ENCODE peak calls at places on chromosomes 16 and 17, in seven cellular contexts. One of them, this sample, is unnamed.

GRCh38 chr17:2635241-2635640 is 41.8 kb downstream of the PAFAH1B1 start:
- DNase-seq in dorsolateral prefrontal cortex: no peak
- DNase-seq in activated T-helper 9 cell treated with anti-CD3 and anti-CD28 coated beads, Interleukin-2, amount 50 U/mL, for 16 hours: no peak
- DNase-seq in anterior cingulate cortex: no peak
- DNase-seq in NCI-H345: no peak
- DNase-seq in AG04449: no peak
- DNase-seq in endothelial cell: no peak
- DNase-seq in this sample: no peak

GRCh38 chr16:56346131-56346890 is 79.0 kb downstream of the AMFR start:
- DNase-seq in dorsolateral prefrontal cortex: no peak
- DNase-seq in activated T-helper 9 cell treated with anti-CD3 and anti-CD28 coated beads, Interleukin-2, amount 50 U/mL, for 16 hours: no peak
- DNase-seq in anterior cingulate cortex: no peak
- DNase-seq in NCI-H345: no peak
- DNase-seq in AG04449: no peak
- DNase-seq in endothelial cell: no peak
- DNase-seq in this sample: no peak

GRCh38 chr16:2955438-2955778 is 8.7 kb upstream of the KREMEN2 start:
- DNase-seq in dorsolateral prefrontal cortex: no peak
- DNase-seq in activated T-helper 9 cell treated with anti-CD3 and anti-CD28 coated beads, Interleukin-2, amount 50 U/mL, for 16 hours: no peak
- DNase-seq in anterior cingulate cortex: no peak
- DNase-seq in NCI-H345: no peak
- DNase-seq in AG04449: no peak
- DNase-seq in endothelial cell: no peak
- DNase-seq in this sample: no peak

GRCh38 chr17:73901661-73902415 is 257.6 kb upstream of the SDK2 start:
- DNase-seq in dorsolateral prefrontal cortex: no peak
- DNase-seq in activated T-helper 9 cell treated with anti-CD3 and anti-CD28 coated beads, Interleukin-2, amount 50 U/mL, for 16 hours: no peak
- DNase-seq in anterior cingulate cortex: no peak
- DNase-seq in NCI-H345: no peak
- DNase-seq in AG04449: no peak
- DNase-seq in endothelial cell: peak
- DNase-seq in this sample: peak

GRCh38 chr16:15484662-15485061 is 50.3 kb downstream of the BMERB1 start:
- DNase-seq in dorsolateral prefrontal cortex: no peak
- DNase-seq in activated T-helper 9 cell treated with anti-CD3 and anti-CD28 coated beads, Interleukin-2, amount 50 U/mL, for 16 hours: no peak
- DNase-seq in anterior cingulate cortex: no peak
- DNase-seq in NCI-H345: no peak
- DNase-seq in AG04449: no peak
- DNase-seq in endothelial cell: no peak
- DNase-seq in this sample: no peak

GRCh38 chr16:70151941-70152509 is 21.6 kb upstream of the CLEC18C start:
- DNase-seq in dorsolateral prefrontal cortex: no peak
- DNase-seq in activated T-helper 9 cell treated with anti-CD3 and anti-CD28 coated beads, Interleukin-2, amount 50 U/mL, for 16 hours: no peak
- DNase-seq in anterior cingulate cortex: no peak
- DNase-seq in NCI-H345: no peak
- DNase-seq in AG04449: no peak
- DNase-seq in endothelial cell: no peak
- DNase-seq in this sample: no peak

GRCh38 chr16:19284207-19284606 is 1.3 kb upstream of the CLEC19A start:
- DNase-seq in dorsolateral prefrontal cortex: peak
- DNase-seq in activated T-helper 9 cell treated with anti-CD3 and anti-CD28 coated beads, Interleukin-2, amount 50 U/mL, for 16 hours: no peak
- DNase-seq in anterior cingulate cortex: peak
- DNase-seq in NCI-H345: no peak
- DNase-seq in AG04449: no peak
- DNase-seq in endothelial cell: no peak
- DNase-seq in this sample: no peak

GRCh38 chr16:23134274-23134673 is 15.0 kb downstream of the USP31 start:
- DNase-seq in dorsolateral prefrontal cortex: no peak
- DNase-seq in activated T-helper 9 cell treated with anti-CD3 and anti-CD28 coated beads, Interleukin-2, amount 50 U/mL, for 16 hours: no peak
- DNase-seq in anterior cingulate cortex: no peak
- DNase-seq in NCI-H345: peak
- DNase-seq in AG04449: no peak
- DNase-seq in endothelial cell: no peak
- DNase-seq in this sample: no peak

GRCh38 chr17:2511138-2511461 is 588 bp downstream of the METTL16 start:
- DNase-seq in dorsolateral prefrontal cortex: no peak
- DNase-seq in activated T-helper 9 cell treated with anti-CD3 and anti-CD28 coated beads, Interleukin-2, amount 50 U/mL, for 16 hours: no peak
- DNase-seq in anterior cingulate cortex: no peak
- DNase-seq in NCI-H345: no peak
- DNase-seq in AG04449: no peak
- DNase-seq in endothelial cell: no peak
- DNase-seq in this sample: no peak

GRCh38 chr17:38728290-38728831 is 1.8 kb upstream of the CISD3 start:
- DNase-seq in dorsolateral prefrontal cortex: no peak
- DNase-seq in activated T-helper 9 cell treated with anti-CD3 and anti-CD28 coated beads, Interleukin-2, amount 50 U/mL, for 16 hours: peak
- DNase-seq in anterior cingulate cortex: peak
- DNase-seq in NCI-H345: no peak
- DNase-seq in AG04449: no peak
- DNase-seq in endothelial cell: no peak
- DNase-seq in this sample: no peak

GRCh38 chr16:74752756-74753155 is 21.9 kb downstream of the FA2H start:
- DNase-seq in dorsolateral prefrontal cortex: no peak
- DNase-seq in activated T-helper 9 cell treated with anti-CD3 and anti-CD28 coated beads, Interleukin-2, amount 50 U/mL, for 16 hours: no peak
- DNase-seq in anterior cingulate cortex: no peak
- DNase-seq in NCI-H345: no peak
- DNase-seq in AG04449: no peak
- DNase-seq in endothelial cell: no peak
- DNase-seq in this sample: no peak

GRCh38 chr17:35287286-35287811 is 44.5 kb downstream of the SLFN5 start:
- DNase-seq in dorsolateral prefrontal cortex: no peak
- DNase-seq in activated T-helper 9 cell treated with anti-CD3 and anti-CD28 coated beads, Interleukin-2, amount 50 U/mL, for 16 hours: no peak
- DNase-seq in anterior cingulate cortex: no peak
- DNase-seq in NCI-H345: no peak
- DNase-seq in AG04449: no peak
- DNase-seq in endothelial cell: no peak
- DNase-seq in this sample: no peak

GRCh38 chr16:66020642-66021041 is 345.8 kb upstream of the CDH5 start:
- DNase-seq in dorsolateral prefrontal cortex: no peak
- DNase-seq in activated T-helper 9 cell treated with anti-CD3 and anti-CD28 coated beads, Interleukin-2, amount 50 U/mL, for 16 hours: no peak
- DNase-seq in anterior cingulate cortex: no peak
- DNase-seq in NCI-H345: no peak
- DNase-seq in AG04449: no peak
- DNase-seq in endothelial cell: no peak
- DNase-seq in this sample: no peak

GRCh38 chr16:46871587-46871986 is 12.6 kb upstream of the GPT2 start:
- DNase-seq in dorsolateral prefrontal cortex: no peak
- DNase-seq in activated T-helper 9 cell treated with anti-CD3 and anti-CD28 coated beads, Interleukin-2, amount 50 U/mL, for 16 hours: no peak
- DNase-seq in anterior cingulate cortex: no peak
- DNase-seq in NCI-H345: no peak
- DNase-seq in AG04449: no peak
- DNase-seq in endothelial cell: no peak
- DNase-seq in this sample: no peak

GRCh38 chr17:39622380-39623006 is 4.3 kb upstream of the PPP1R1B start:
- DNase-seq in dorsolateral prefrontal cortex: no peak
- DNase-seq in activated T-helper 9 cell treated with anti-CD3 and anti-CD28 coated beads, Interleukin-2, amount 50 U/mL, for 16 hours: peak
- DNase-seq in anterior cingulate cortex: no peak
- DNase-seq in NCI-H345: no peak
- DNase-seq in AG04449: no peak
- DNase-seq in endothelial cell: no peak
- DNase-seq in this sample: no peak

GRCh38 chr16:12206031-12206748 is 229.7 kb downstream of the SNX29 start:
- DNase-seq in dorsolateral prefrontal cortex: no peak
- DNase-seq in activated T-helper 9 cell treated with anti-CD3 and anti-CD28 coated beads, Interleukin-2, amount 50 U/mL, for 16 hours: no peak
- DNase-seq in anterior cingulate cortex: no peak
- DNase-seq in NCI-H345: no peak
- DNase-seq in AG04449: no peak
- DNase-seq in endothelial cell: no peak
- DNase-seq in this sample: no peak

GRCh38 chr16:86090461-86091170 is 191.7 kb downstream of the IRF8 start:
- DNase-seq in dorsolateral prefrontal cortex: peak
- DNase-seq in activated T-helper 9 cell treated with anti-CD3 and anti-CD28 coated beads, Interleukin-2, amount 50 U/mL, for 16 hours: no peak
- DNase-seq in anterior cingulate cortex: no peak
- DNase-seq in NCI-H345: no peak
- DNase-seq in AG04449: no peak
- DNase-seq in endothelial cell: no peak
- DNase-seq in this sample: no peak

GRCh38 chr17:77089118-77089477 is 51.7 kb upstream of the SEC14L1 start:
- DNase-seq in dorsolateral prefrontal cortex: no peak
- DNase-seq in activated T-helper 9 cell treated with anti-CD3 and anti-CD28 coated beads, Interleukin-2, amount 50 U/mL, for 16 hours: no peak
- DNase-seq in anterior cingulate cortex: no peak
- DNase-seq in NCI-H345: no peak
- DNase-seq in AG04449: no peak
- DNase-seq in endothelial cell: no peak
- DNase-seq in this sample: no peak

GRCh38 chr17:82616021-82616703 is 32.1 kb downstream of the WDR45B start:
- DNase-seq in dorsolateral prefrontal cortex: no peak
- DNase-seq in activated T-helper 9 cell treated with anti-CD3 and anti-CD28 coated beads, Interleukin-2, amount 50 U/mL, for 16 hours: no peak
- DNase-seq in anterior cingulate cortex: no peak
- DNase-seq in NCI-H345: no peak
- DNase-seq in AG04449: no peak
- DNase-seq in endothelial cell: no peak
- DNase-seq in this sample: no peak

GRCh38 chr17:81890447-81891302 is 711 bp downstream of the ALYREF start:
- DNase-seq in dorsolateral prefrontal cortex: no peak
- DNase-seq in activated T-helper 9 cell treated with anti-CD3 and anti-CD28 coated beads, Interleukin-2, amount 50 U/mL, for 16 hours: no peak
- DNase-seq in anterior cingulate cortex: no peak
- DNase-seq in NCI-H345: no peak
- DNase-seq in AG04449: no peak
- DNase-seq in endothelial cell: peak
- DNase-seq in this sample: no peak

GRCh38 chr17:66783656-66784381 is 51.1 kb upstream of the CACNG5 start:
- DNase-seq in dorsolateral prefrontal cortex: no peak
- DNase-seq in activated T-helper 9 cell treated with anti-CD3 and anti-CD28 coated beads, Interleukin-2, amount 50 U/mL, for 16 hours: no peak
- DNase-seq in anterior cingulate cortex: no peak
- DNase-seq in NCI-H345: no peak
- DNase-seq in AG04449: no peak
- DNase-seq in endothelial cell: no peak
- DNase-seq in this sample: no peak

GRCh38 chr17:72576289-72576759 is 455.5 kb downstream of the SOX9 start:
- DNase-seq in dorsolateral prefrontal cortex: no peak
- DNase-seq in activated T-helper 9 cell treated with anti-CD3 and anti-CD28 coated beads, Interleukin-2, amount 50 U/mL, for 16 hours: no peak
- DNase-seq in anterior cingulate cortex: peak
- DNase-seq in NCI-H345: no peak
- DNase-seq in AG04449: no peak
- DNase-seq in endothelial cell: no peak
- DNase-seq in this sample: no peak

GRCh38 chr16:53220585-53220984 is 165.8 kb downstream of the CHD9 start:
- DNase-seq in dorsolateral prefrontal cortex: no peak
- DNase-seq in activated T-helper 9 cell treated with anti-CD3 and anti-CD28 coated beads, Interleukin-2, amount 50 U/mL, for 16 hours: no peak
- DNase-seq in anterior cingulate cortex: no peak
- DNase-seq in NCI-H345: no peak
- DNase-seq in AG04449: no peak
- DNase-seq in endothelial cell: no peak
- DNase-seq in this sample: peak

GRCh38 chr17:13736915-13737314 is 135.2 kb upstream of the HS3ST3A1 start:
- DNase-seq in dorsolateral prefrontal cortex: no peak
- DNase-seq in activated T-helper 9 cell treated with anti-CD3 and anti-CD28 coated beads, Interleukin-2, amount 50 U/mL, for 16 hours: no peak
- DNase-seq in anterior cingulate cortex: no peak
- DNase-seq in NCI-H345: no peak
- DNase-seq in AG04449: peak
- DNase-seq in endothelial cell: no peak
- DNase-seq in this sample: no peak

GRCh38 chr17:41914358-41914766 is 4.4 kb downstream of the ACLY start:
- DNase-seq in dorsolateral prefrontal cortex: no peak
- DNase-seq in activated T-helper 9 cell treated with anti-CD3 and anti-CD28 coated beads, Interleukin-2, amount 50 U/mL, for 16 hours: no peak
- DNase-seq in anterior cingulate cortex: no peak
- DNase-seq in NCI-H345: no peak
- DNase-seq in AG04449: no peak
- DNase-seq in endothelial cell: no peak
- DNase-seq in this sample: no peak

GRCh38 chr17:17806035-17806434 is 30.8 kb downstream of the SREBF1 start:
- DNase-seq in dorsolateral prefrontal cortex: no peak
- DNase-seq in activated T-helper 9 cell treated with anti-CD3 and anti-CD28 coated beads, Interleukin-2, amount 50 U/mL, for 16 hours: no peak
- DNase-seq in anterior cingulate cortex: no peak
- DNase-seq in NCI-H345: no peak
- DNase-seq in AG04449: no peak
- DNase-seq in endothelial cell: no peak
- DNase-seq in this sample: no peak

GRCh38 chr17:81514735-81515529 is 2.3 kb upstream of the ACTG1 start:
- DNase-seq in dorsolateral prefrontal cortex: no peak
- DNase-seq in activated T-helper 9 cell treated with anti-CD3 and anti-CD28 coated beads, Interleukin-2, amount 50 U/mL, for 16 hours: peak
- DNase-seq in anterior cingulate cortex: peak
- DNase-seq in NCI-H345: peak
- DNase-seq in AG04449: no peak
- DNase-seq in endothelial cell: peak
- DNase-seq in this sample: no peak

GRCh38 chr16:87963400-87963799 is 12.2 kb downstream of the BANP start:
- DNase-seq in dorsolateral prefrontal cortex: no peak
- DNase-seq in activated T-helper 9 cell treated with anti-CD3 and anti-CD28 coated beads, Interleukin-2, amount 50 U/mL, for 16 hours: peak
- DNase-seq in anterior cingulate cortex: no peak
- DNase-seq in NCI-H345: no peak
- DNase-seq in AG04449: no peak
- DNase-seq in endothelial cell: no peak
- DNase-seq in this sample: peak

This sample was measured in CD14-positive monocyte.